ENCODE peak calls at places on chromosomes 2 and 18, in six cellular contexts. C, I, Q, S, T and J are unnamed samples.

GRCh38 chr2:128235581-128235980 is 83.1 kb downstream of the HS6ST1 start:
- DNase-seq in S (no peak), Q (no peak), C (no peak), T (no peak), I (no peak), J (no peak)

GRCh38 chr2:216023055-216023648 is 9.8 kb upstream of the MREG start:
- DNase-seq in S (peak), Q (no peak), T (peak), C (peak), I (peak), J (peak)

GRCh38 chr2:12317853-12318426 is 398.8 kb upstream of the TRIB2 start:
- DNase-seq in T (no peak), C (no peak), S (no peak), I (no peak), Q (no peak), J (no peak)

GRCh38 chr2:181399046-181399445 is 58.1 kb upstream of the ITGA4 start:
- DNase-seq in S (peak), C (no peak), Q (no peak), I (no peak), T (no peak), J (no peak)

GRCh38 chr18:66616523-66616983 is 12.7 kb upstream of the CDH19 start:
- DNase-seq in C (no peak), T (peak), S (peak), Q (no peak), I (no peak), J (no peak)

GRCh38 chr2:84781942-84782716 is 98.8 kb downstream of the TRABD2A start:
- DNase-seq in S (peak), I (peak), Q (no peak), C (peak), T (peak), J (peak)

GRCh38 chr2:5121677-5122076 is 570.5 kb upstream of the SOX11 start:
- DNase-seq in S (no peak), T (no peak), Q (no peak), I (no peak), C (no peak), J (no peak)

GRCh38 chr2:8676191-8676914 is 5.5 kb upstream of the ID2 start:
- DNase-seq in T (no peak), C (no peak), I (no peak), Q (no peak), S (no peak), J (no peak)

GRCh38 chr2:241804326-241805276 is 4.4 kb upstream of the NEU4 start:
- DNase-seq in I (peak), C (peak), T (peak), S (peak), Q (no peak), J (peak)

GRCh38 chr2:122980672-122981071 is 1044.4 kb upstream of the CNTNAP5 start:
- DNase-seq in T (no peak), S (no peak), Q (no peak), I (no peak), C (no peak), J (no peak)

GRCh38 chr2:42964444-42965081 is 172.2 kb upstream of the HAAO start:
- DNase-seq in I (no peak), T (no peak), C (no peak), S (no peak), Q (no peak), J (no peak)

GRCh38 chr2:14944562-14945346 is 312.2 kb downstream of the LRATD1 start:
- DNase-seq in Q (no peak), T (no peak), I (no peak), S (peak), C (no peak), J (no peak)

GRCh38 chr2:10841547-10842219 is 29.1 kb upstream of the PDIA6 start:
- DNase-seq in C (no peak), Q (no peak), I (no peak), S (no peak), T (no peak), J (no peak)

GRCh38 chr2:229815858-229816257 is 101.5 kb upstream of the DNER start:
- DNase-seq in T (no peak), I (no peak), S (no peak), C (no peak), Q (no peak), J (no peak)

GRCh38 chr18:48866028-48866733 is 84.6 kb downstream of the SMAD7 start:
- DNase-seq in C (no peak), T (no peak), S (no peak), I (no peak), Q (no peak), J (no peak)

GRCh38 chr2:45739796-45740485 is 88.5 kb downstream of the PRKCE start:
- DNase-seq in C (peak), I (no peak), Q (no peak), S (no peak), T (no peak), J (no peak)

GRCh38 chr2:144131042-144131441 is 388.9 kb downstream of the ZEB2 start:
- DNase-seq in T (no peak), I (no peak), C (no peak), Q (no peak), S (no peak), J (no peak)

GRCh38 chr2:224909885-224910517 is 132.3 kb downstream of the DOCK10 start:
- DNase-seq in C (no peak), I (no peak), T (no peak), Q (peak), S (no peak), J (no peak)

GRCh38 chr2:26528870-26529269 is 50.9 kb upstream of the OTOF start:
- DNase-seq in I (no peak), S (no peak), T (no peak), C (no peak), Q (no peak), J (no peak)

GRCh38 chr2:22756644-22757043 is 628.3 kb upstream of the KLHL29 start:
- DNase-seq in C (no peak), S (no peak), T (no peak), I (no peak), Q (no peak), J (no peak)

GRCh38 chr2:162233197-162233596 is 10.0 kb downstream of the FAP start:
- DNase-seq in S (no peak), C (no peak), Q (no peak), I (no peak), T (no peak), J (no peak)

GRCh38 chr2:227036527-227036926 is 127.5 kb downstream of the COL4A4 start:
- DNase-seq in C (no peak), T (no peak), I (no peak), S (no peak), Q (no peak), J (no peak)

GRCh38 chr2:135528006-135528405 is 3.0 kb downstream of the ZRANB3 start:
- DNase-seq in S (no peak), C (no peak), T (no peak), I (no peak), Q (no peak), J (no peak)

GRCh38 chr2:133718688-133719201 is 150.5 kb upstream of the NCKAP5 start:
- DNase-seq in T (no peak), Q (no peak), S (no peak), I (no peak), C (no peak), J (no peak)

GRCh38 chr2:15666776-15667578 is 75.3 kb downstream of the DDX1 start:
- DNase-seq in C (no peak), Q (no peak), I (no peak), T (no peak), S (no peak), J (no peak)